ENCODE peak calls at places on chromosomes 3 and 15, in nine cellular contexts. O is stimulated activated CD4-positive, alpha-beta T cell treated with anti-CD3 and anti-CD28 coated beads, Interleukin-15, amount 100 ng/mL, for 1 hour; S is activated T-cell treated with anti-CD3 and anti-CD28 coated beads, Interleukin-2, amount 50 U/mL, for 48 hours; B is mesothelial cell of epicardium; Y is nucleus accumbens; M is ACHN; P is NCI-H510A treated with DMSO at 0.1 percent for 48 hours; X is NCI-H1092; C is AG04450. K is an unnamed sample.

GRCh38 chr15:100468265-100468664 is 60.5 kb downstream of the CERS3 start:
- DNase-seq in O (no peak), S (no peak), B (no peak), Y (no peak), M (no peak), P (no peak), X (no peak), C (no peak), K (no peak)

GRCh38 chr3:194091141-194091540 is 44.8 kb upstream of the HES1 start:
- DNase-seq in O (no peak), S (no peak), B (no peak), Y (no peak), M (no peak), P (no peak), X (no peak), C (no peak), K (no peak)

GRCh38 chr3:140216249-140216648 is 281.3 kb downstream of the CLSTN2 start:
- DNase-seq in O (no peak), S (no peak), B (no peak), Y (no peak), M (peak), P (no peak), X (no peak), C (no peak), K (no peak)

GRCh38 chr3:36695769-36696137 is 68.6 kb downstream of the DCLK3 start:
- DNase-seq in O (no peak), S (no peak), B (no peak), Y (no peak), M (no peak), P (no peak), X (no peak), C (peak), K (no peak)

GRCh38 chr3:113285226-113285625 is 73.9 kb downstream of the BOC start:
- DNase-seq in O (no peak), S (no peak), B (no peak), Y (no peak), M (no peak), P (no peak), X (no peak), C (no peak), K (no peak)

GRCh38 chr3:173862701-173863100 is 465.2 kb downstream of the NLGN1 start:
- DNase-seq in O (no peak), S (no peak), B (no peak), Y (no peak), M (no peak), P (no peak), X (no peak), C (no peak), K (no peak)

GRCh38 chr3:15899438-15899837 is 101.7 kb upstream of the ANKRD28 start:
- DNase-seq in O (no peak), S (no peak), B (no peak), Y (no peak), M (peak), P (no peak), X (no peak), C (peak), K (no peak)

GRCh38 chr3:142448424-142448823 is 587 bp upstream of the XRN1 start:
- DNase-seq in O (no peak), S (no peak), B (no peak), Y (no peak), M (peak), P (no peak), X (no peak), C (no peak), K (no peak)

GRCh38 chr3:72274511-72275295 is 489.8 kb upstream of the PROK2 start:
- DNase-seq in O (no peak), S (no peak), B (no peak), Y (peak), M (no peak), P (no peak), X (no peak), C (peak), K (peak)

GRCh38 chr3:183193762-183194701 is 31.5 kb upstream of the LAMP3 start:
- DNase-seq in O (no peak), S (no peak), B (no peak), Y (no peak), M (no peak), P (peak), X (peak), C (no peak), K (no peak)

GRCh38 chr15:38796589-38796988 is 232.0 kb upstream of the RASGRP1 start:
- DNase-seq in O (no peak), S (no peak), B (no peak), Y (no peak), M (no peak), P (no peak), X (no peak), C (no peak), K (no peak)

GRCh38 chr3:111668912-111669488 is 73.9 kb upstream of the ZBED2 start:
- DNase-seq in O (no peak), S (no peak), B (no peak), Y (peak), M (peak), P (peak), X (peak), C (peak), K (no peak)